ENCODE peak calls at places on chromosomes 4 and X, in six cellular contexts. H is prostate gland; S is body of pancreas; G is foreskin keratinocyte; M is effector memory CD4-positive, alpha-beta T cell; I is IMR-90. P is an unnamed sample.

GRCh38 chr4:86924805-86925204 is 10.0 kb upstream of the AFF1 start:
- DNase-seq in H (no peak), S (no peak), G (peak; percentile 56), M (no peak), I (peak; percentile 76), P (no peak)

GRCh38 chrX:7690842-7691241 is 152.1 kb upstream of the VCX start:
- DNase-seq in H (no peak), S (no peak), G (no peak), M (no peak), I (no peak), P (no peak)

GRCh38 chrX:18974993-18975392 is 8.9 kb downstream of the PHKA2 start:
- DNase-seq in H (no peak), S (no peak), G (no peak), M (no peak), I (no peak), P (no peak)

GRCh38 chrX:20315140-20315539 is 48.4 kb upstream of the RPS6KA3 start:
- DNase-seq in H (no peak), S (no peak), G (peak; percentile 57), M (no peak), I (no peak), P (no peak)

GRCh38 chr4:109046549-109047171 is 255.8 kb downstream of the COL25A1 start:
- DNase-seq in H (no peak), S (no peak), G (no peak), M (no peak), I (peak; percentile 84), P (no peak)

GRCh38 chrX:132480581-132481203 is 8.1 kb downstream of the MBNL3 start:
- DNase-seq in H (peak; percentile 36), S (peak; percentile 61), G (no peak), M (peak; percentile 17), I (peak; percentile 20), P (no peak)

GRCh38 chrX:41863343-41864203 is 59.8 kb downstream of the CASK start:
- DNase-seq in H (no peak), S (no peak), G (no peak), M (no peak), I (no peak), P (no peak)

GRCh38 chrX:45003080-45003479 is 130.1 kb downstream of the KDM6A start:
- DNase-seq in H (no peak), S (no peak), G (no peak), M (no peak), I (no peak), P (no peak)

GRCh38 chr4:751676-752075 is 46.0 kb downstream of the PCGF3 start:
- DNase-seq in H (no peak), S (no peak), G (no peak), M (no peak), I (no peak), P (no peak)

GRCh38 chrX:43813898-43814297 is 68.4 kb downstream of the MAOB start:
- DNase-seq in H (no peak), S (no peak), G (no peak), M (no peak), I (no peak), P (no peak)

GRCh38 chr4:82623284-82623683 is 61.5 kb upstream of the TMEM150C start:
- DNase-seq in H (no peak), S (no peak), G (no peak), M (no peak), I (no peak), P (no peak)

GRCh38 chr4:107120661-107121060 is 84.5 kb upstream of the DKK2 start:
- DNase-seq in H (no peak), S (no peak), G (no peak), M (no peak), I (no peak), P (no peak)

GRCh38 chrX:22730542-22730941 is 269.2 kb upstream of the DDX53 start:
- DNase-seq in H (no peak), S (no peak), G (no peak), M (no peak), I (no peak), P (no peak)

GRCh38 chr4:163679189-163679588 is 184.7 kb downstream of the TMA16 start:
- DNase-seq in H (no peak), S (no peak), G (no peak), M (no peak), I (peak; percentile 48), P (no peak)

GRCh38 chr4:112885897-112886296 is 163.6 kb upstream of the ANK2 start:
- DNase-seq in H (no peak), S (no peak), G (no peak), M (no peak), I (no peak), P (no peak)

GRCh38 chr4:10096976-10097330 is 19.6 kb downstream of the WDR1 start:
- DNase-seq in H (no peak), S (no peak), G (no peak), M (no peak), I (no peak), P (no peak)

GRCh38 chr4:10096201-10096975 is 20.2 kb downstream of the WDR1 start:
- DNase-seq in H (no peak), S (peak; percentile 71), G (peak; percentile 95), M (peak; percentile 52), I (peak; percentile 94), P (peak; percentile 63)

GRCh38 chr4:10094841-10095240 is 21.8 kb downstream of the WDR1 start:
- DNase-seq in H (no peak), S (no peak), G (no peak), M (no peak), I (no peak), P (no peak)

GRCh38 chr4:10093801-10094552 is 22.6 kb downstream of the WDR1 start:
- DNase-seq in H (no peak), S (no peak), G (no peak), M (peak; percentile 42), I (peak; percentile 89), P (peak; percentile 75)

DNA sequence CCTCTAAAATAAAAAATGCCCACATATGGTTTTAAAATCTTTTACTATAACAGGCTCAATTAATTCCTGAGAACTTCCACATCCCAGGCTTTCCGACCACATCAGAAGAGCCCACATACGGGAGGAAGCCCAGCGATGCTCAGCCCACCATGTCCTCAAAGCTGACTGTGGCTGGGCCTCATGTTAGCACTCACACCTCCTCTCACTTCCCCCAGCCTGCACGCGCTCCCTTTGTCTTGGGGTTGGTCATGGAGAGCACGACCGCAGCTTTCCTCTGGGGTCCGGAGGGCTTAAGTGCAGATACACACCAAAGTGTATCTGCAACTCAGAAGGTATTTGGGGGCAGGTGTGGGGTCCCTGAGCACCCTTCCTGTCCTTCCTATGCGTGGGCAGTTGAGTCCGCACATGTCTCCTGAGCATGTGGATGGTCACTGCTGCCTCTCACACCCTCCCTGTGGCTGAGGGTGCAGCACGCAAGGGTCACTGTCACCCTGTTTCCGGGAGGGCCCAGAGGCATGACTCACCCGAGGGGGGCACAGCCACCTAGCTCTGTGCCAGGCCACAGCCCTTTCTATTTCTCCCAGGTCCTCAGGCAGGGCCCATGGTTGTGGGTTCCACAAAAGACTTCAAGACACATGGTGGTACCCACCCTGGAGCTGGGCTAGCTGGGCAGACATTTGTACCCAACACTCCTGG is 21.2 kb downstream of the WDR1 start:
- DNase-seq in H (no peak), S (no peak), G (no peak), M (no peak), I (no peak), P (no peak)
- H3K4me1 ChIP-seq in H (no peaks in the 10 kb centered on the region), S (peaks cover 8% of the 10 kb centered on the region), G (peaks cover 27% of the 10 kb centered on the region), M (peaks cover 71% of the 10 kb centered on the region), I (peaks cover 60% of the 10 kb centered on the region), P (peaks cover 90% of the 10 kb centered on the region)

GRCh38 chr4:120003193-120003592 is 63.5 kb downstream of the MAD2L1 start:
- DNase-seq in H (no peak), S (no peak), G (no peak), M (no peak), I (no peak), P (no peak)

GRCh38 chr4:120004054-120004453 is 62.6 kb downstream of the MAD2L1 start:
- DNase-seq in H (no peak), S (no peak), G (no peak), M (no peak), I (no peak), P (no peak)

GRCh38 chr4:120005091-120005490 is 61.6 kb downstream of the MAD2L1 start:
- DNase-seq in H (no peak), S (no peak), G (no peak), M (no peak), I (no peak), P (no peak)

GRCh38 chr4:120001850-120002249 is 64.8 kb downstream of the MAD2L1 start:
- DNase-seq in H (no peak), S (no peak), G (no peak), M (no peak), I (no peak), P (no peak)

GRCh38 chr4:120000591-120001296 is 65.9 kb downstream of the MAD2L1 start:
- DNase-seq in H (no peak), S (no peak), G (no peak), M (no peak), I (no peak), P (no peak)
- H3K27ac ChIP-seq in H (no peak overlapping the region), S (no peak overlapping the region), G (no peak overlapping the region), M (no peak overlapping the region), I (no peak overlapping the region), P (no peak overlapping the region)

DNA sequence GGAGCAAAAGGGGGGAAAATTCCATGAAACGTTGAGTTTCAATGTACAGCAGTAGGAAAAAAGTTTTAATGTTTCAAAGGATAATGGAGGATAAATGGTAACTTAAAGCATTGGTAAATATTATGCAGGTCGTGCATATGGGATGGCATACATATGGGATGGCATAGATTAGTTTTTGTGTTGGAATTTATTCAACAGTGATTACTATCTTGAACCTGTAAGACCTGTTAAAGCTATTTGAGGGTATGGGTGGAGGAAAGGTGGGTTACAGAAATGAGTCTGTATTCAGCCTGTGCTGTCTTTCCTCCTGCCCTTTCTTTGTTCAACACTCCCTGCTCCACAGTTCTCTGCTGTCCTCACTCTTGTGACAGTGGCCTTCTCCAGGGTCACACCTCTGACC is 54.6 kb downstream of the ARHGAP10 start:
- DNase-seq in H (no peak), S (no peak), G (no peak), M (no peak), I (no peak), P (no peak)
- H3K4me1 ChIP-seq in H (no peaks in the 10 kb centered on the region), S (peaks cover 34% of the 10 kb centered on the region), G (peaks cover 37% of the 10 kb centered on the region), M (no peaks in the 10 kb centered on the region), I (peaks cover 17% of the 10 kb centered on the region), P (peaks cover 56% of the 10 kb centered on the region)

DNA sequence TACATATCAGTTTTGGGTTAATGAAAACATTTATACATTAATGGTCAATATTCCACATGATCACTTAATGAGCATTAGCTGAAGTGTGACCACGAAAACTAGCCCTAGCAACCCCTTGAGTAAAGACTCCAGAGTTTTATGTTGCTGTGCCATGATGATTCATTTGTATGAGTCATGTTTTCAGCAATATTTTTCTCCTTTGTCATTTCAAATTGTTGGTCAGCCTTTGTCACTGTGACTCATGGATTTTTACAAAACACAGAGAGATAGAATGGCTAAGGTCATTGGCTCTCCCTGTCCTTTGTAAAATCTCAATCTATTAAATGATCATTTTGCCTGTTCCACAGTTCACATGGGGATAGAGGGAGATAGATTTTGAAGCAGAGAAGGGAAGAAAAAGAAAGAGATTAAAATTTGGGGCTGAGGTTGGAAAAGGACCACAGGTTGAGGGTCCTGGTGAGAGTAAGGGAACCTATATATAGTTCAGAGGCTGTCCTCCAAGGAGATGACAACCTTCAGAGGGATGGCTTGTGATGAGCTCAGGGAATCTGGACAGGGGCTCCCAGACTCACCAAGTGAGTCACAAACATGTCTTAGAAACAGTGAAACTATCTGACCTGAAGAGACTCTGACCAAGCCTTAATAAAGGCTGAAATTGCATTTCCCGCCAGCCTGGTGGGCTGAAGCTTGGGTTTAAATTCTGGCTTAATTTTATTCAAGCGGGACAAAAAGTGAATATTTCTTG is 25.6 kb downstream of the NR0B1 start:
- DNase-seq in H (no peak), S (no peak), G (peak; percentile 61), M (no peak), I (peak; percentile 93), P (no peak)
- H3K27ac ChIP-seq in H (no peak overlapping the region), S (no peak overlapping the region), G (peak overlapping the region; percentile 73), M (no peak overlapping the region), I (peak overlapping the region; percentile 54), P (no peak overlapping the region)

P was measured in heart right ventricle.